ENCODE peak calls at places on chromosome 9, in seven cellular contexts. X is neuronal stem cell; J is ELR; F is hippocampal formation; S is ovary; Y is EH; U is CD4-positive, alpha-beta memory T cell. W is an unnamed sample.

GRCh38 chr9:135244751-135245221 is 157.3 kb downstream of the OLFM1 start:
- DNase-seq in X (no peak), U (no peak), F (no peak), S (no peak), J (no peak), Y (no peak), W (no peak)

GRCh38 chr9:99851028-99851822 is 29.5 kb downstream of the NR4A3 start:
- DNase-seq in F (no peak), J (no peak), Y (peak), X (no peak), U (peak), S (no peak), W (no peak)

GRCh38 chr9:1732670-1733069 is 282.5 kb upstream of the SMARCA2 start:
- DNase-seq in S (no peak), U (no peak), Y (no peak), F (no peak), X (no peak), J (no peak), W (no peak)

GRCh38 chr9:2024888-2025781 is 10.0 kb downstream of the SMARCA2 start:
- DNase-seq in F (no peak), S (no peak), Y (peak), U (no peak), X (no peak), J (no peak), W (no peak)

GRCh38 chr9:82790868-82791267 is 272.1 kb downstream of the RASEF start:
- DNase-seq in S (no peak), J (no peak), Y (no peak), U (no peak), F (no peak), X (no peak), W (no peak)

GRCh38 chr9:89502038-89502601 is 4.2 kb upstream of the SEMA4D start:
- DNase-seq in Y (no peak), X (no peak), F (no peak), U (peak), J (no peak), S (no peak), W (no peak)

GRCh38 chr9:136615631-136616306 is 46.9 kb upstream of the EGFL7 start:
- DNase-seq in S (no peak), X (no peak), U (no peak), J (peak), F (no peak), Y (no peak), W (no peak)

GRCh38 chr9:106479679-106480078 is 383.3 kb upstream of the ZNF462 start:
- DNase-seq in F (no peak), X (no peak), S (no peak), Y (peak), J (peak), U (no peak), W (no peak)

GRCh38 chr9:136311037-136311432 is 7.1 kb upstream of the CCDC187 start:
- DNase-seq in Y (no peak), S (no peak), X (no peak), J (no peak), F (no peak), U (no peak), W (no peak)

GRCh38 chr9:121609845-121610637 is 41.4 kb upstream of the DAB2IP start:
- DNase-seq in Y (peak), F (no peak), J (peak), X (no peak), U (no peak), S (no peak), W (no peak)

GRCh38 chr9:137606005-137606601 is 617 bp downstream of the ARRDC1 start:
- DNase-seq in S (peak), X (no peak), U (no peak), J (no peak), Y (peak), F (no peak), W (peak)

GRCh38 chr9:129270903-129271431 is 92.9 kb upstream of the IER5L start:
- DNase-seq in U (no peak), F (no peak), X (no peak), S (no peak), Y (peak), J (peak), W (no peak)

GRCh38 chr9:107488400-107489143 is 997 bp downstream of the KLF4 start:
- DNase-seq in U (no peak), Y (peak), F (no peak), S (peak), X (no peak), J (peak), W (peak)

GRCh38 chr9:111118256-111118950 is 80.1 kb upstream of the LPAR1 start:
- DNase-seq in X (no peak), S (no peak), J (peak), F (no peak), U (no peak), Y (peak), W (no peak)

GRCh38 chr9:91001146-91001611 is 199.6 kb downstream of the SYK start:
- DNase-seq in X (no peak), U (no peak), Y (peak), S (no peak), F (no peak), J (peak), W (no peak)

GRCh38 chr9:125509476-125509875 is 197.5 kb downstream of the MAPKAP1 start:
- DNase-seq in F (no peak), J (no peak), U (no peak), X (no peak), S (no peak), Y (peak), W (no peak)

GRCh38 chr9:131668439-131669233 is 71.2 kb downstream of the RAPGEF1 start:
- DNase-seq in S (no peak), U (peak), X (no peak), F (no peak), Y (peak), J (peak), W (peak)

GRCh38 chr9:97711223-97711626 is 14.1 kb upstream of the XPA start:
- DNase-seq in S (no peak), J (no peak), Y (no peak), U (no peak), X (peak), F (no peak), W (no peak)

GRCh38 chr9:134044944-134045343 is 19.7 kb downstream of the BRD3OS start:
- DNase-seq in U (no peak), F (no peak), S (no peak), J (no peak), Y (no peak), X (no peak), W (no peak)

GRCh38 chr9:2481216-2481615 is 140.4 kb upstream of the VLDLR start:
- DNase-seq in Y (peak), S (no peak), J (no peak), F (no peak), U (no peak), X (no peak), W (no peak)

GRCh38 chr9:120985759-120986353 is 59.3 kb upstream of the TRAF1 start:
- DNase-seq in U (no peak), X (peak), Y (peak), F (peak), S (no peak), J (peak), W (peak)

GRCh38 chr9:137985637-137986071 is 108.1 kb downstream of the CACNA1B start:
- DNase-seq in F (no peak), X (no peak), S (no peak), J (no peak), Y (no peak), U (no peak), W (no peak)

GRCh38 chr9:27701664-27702063 is 128.4 kb upstream of the C9orf72 start:
- DNase-seq in U (no peak), J (no peak), S (no peak), Y (no peak), F (no peak), X (no peak), W (no peak)

GRCh38 chr9:5549671-5550650 is 39.6 kb downstream of the PDCD1LG2 start:
- DNase-seq in X (no peak), Y (peak), U (no peak), F (no peak), J (peak), S (no peak), W (no peak)

GRCh38 chr9:82488702-82489578 is 500.4 kb downstream of the SPATA31D1 start:
- DNase-seq in X (no peak), J (peak), F (no peak), S (no peak), U (no peak), Y (peak), W (peak)

GRCh38 chr9:89442981-89443817 is 54.7 kb downstream of the SEMA4D start:
- DNase-seq in X (no peak), Y (peak), S (no peak), F (no peak), J (no peak), U (no peak), W (no peak)

GRCh38 chr9:85321561-85321960 is 420.2 kb downstream of the AGTPBP1 start:
- DNase-seq in J (peak), U (no peak), Y (no peak), S (no peak), X (no peak), F (no peak), W (no peak)

GRCh38 chr9:90502134-90502533 is 140.5 kb downstream of the DIRAS2 start:
- DNase-seq in S (no peak), Y (no peak), F (no peak), X (no peak), J (no peak), U (no peak), W (no peak)

GRCh38 chr9:76090909-76091308 is 200.4 kb downstream of the PCSK5 start:
- DNase-seq in Y (no peak), U (no peak), J (no peak), X (no peak), S (no peak), F (no peak), W (no peak)

GRCh38 chr9:21443849-21444625 is 3.8 kb downstream of the IFNA1 start:
- DNase-seq in X (no peak), F (no peak), S (no peak), U (peak), Y (no peak), J (no peak), W (no peak)